ENCODE peak calls at places on chromosome 10, in six cellular contexts. F, W, E, O, D and S are unnamed samples. For H3K4me1, the result is how much of the 10 kb centered on the place peaks cover.

GRCh38 chr10:122779924-122780323 is 65.7 kb downstream of the CUZD1 start:
- DNase-seq in F (no peak), O (no peak), E (no peak), D (no peak), W (no peak), S (no peak)

GRCh38 chr10:118002581-118002980 is 44.2 kb downstream of the RAB11FIP2 start:
- DNase-seq in W (no peak), O (no peak), F (no peak), D (no peak), E (peak), S (no peak)

GRCh38 chr10:116801658-116802057 is 47.6 kb upstream of the ENO4 start:
- DNase-seq in D (no peak), E (no peak), O (no peak), F (no peak), W (no peak), S (no peak)

GRCh38 chr10:101089520-101090299 is 27.9 kb downstream of the KAZALD1 start:
- DNase-seq in E (no peak), D (no peak), F (no peak), W (no peak), O (no peak), S (no peak)

GRCh38 chr10:94546058-94546595 is 539 bp downstream of the HELLS start:
- DNase-seq in D (no peak), E (peak), F (no peak), W (no peak), O (no peak), S (no peak)

GRCh38 chr10:17256026-17256425 is 28.0 kb downstream of the VIM start:
- DNase-seq in E (no peak), O (no peak), F (no peak), W (no peak), D (no peak), S (no peak)

GRCh38 chr10:110496553-110497437 is 912 bp upstream of the DUSP5 start:
- DNase-seq in E (no peak), D (no peak), O (no peak), W (no peak), F (no peak), S (no peak)

GRCh38 chr10:100553929-100554328 is 18.2 kb downstream of the HIF1AN start:
- DNase-seq in F (no peak), W (no peak), E (no peak), D (no peak), O (no peak), S (no peak)

GRCh38 chr10:99537381-99538286 is 4.9 kb downstream of the NKX2-3 start:
- DNase-seq in E (no peak), F (no peak), W (no peak), D (peak), O (no peak), S (no peak)

GRCh38 chr10:109838592-109839244 is 84.6 kb downstream of the XPNPEP1 start:
- DNase-seq in E (no peak), O (no peak), W (no peak), F (no peak), D (no peak), S (no peak)

GRCh38 chr10:789831-790701 is 100.6 kb upstream of the DIP2C start:
- DNase-seq in D (no peak), O (peak), W (no peak), F (no peak), E (no peak), S (no peak)

GRCh38 chr10:24617771-24618396 is 105.8 kb downstream of the ARHGAP21 start:
- DNase-seq in W (peak), D (peak), O (peak), E (peak), F (peak), S (peak)

GRCh38 chr10:77036993-77037734 is 600.4 kb downstream of the KCNMA1 start:
- DNase-seq in W (no peak), E (peak), D (peak), O (no peak), F (peak), S (no peak)

GRCh38 chr10:13518076-13518692 is 10.6 kb downstream of the BEND7 start:
- DNase-seq in W (no peak), O (no peak), D (peak), E (no peak), F (peak), S (no peak)

GRCh38 chr10:62017141-62017870 is 115.8 kb downstream of the ARID5B start:
- DNase-seq in O (no peak), F (no peak), W (no peak), D (no peak), E (no peak), S (no peak)

GRCh38 chr10:108757946-108758345 is 1165.4 kb downstream of the XPNPEP1 start:
- DNase-seq in W (no peak), D (no peak), O (no peak), F (no peak), E (no peak), S (no peak)

GRCh38 chr10:35888400-35888799 is 246.3 kb upstream of the FZD8 start:
- DNase-seq in W (no peak), D (no peak), E (no peak), F (no peak), O (no peak), S (no peak)

GRCh38 chr10:28381903-28382347 is 79.1 kb upstream of the MPP7 start:
- DNase-seq in O (peak), D (peak), F (peak), W (peak), E (peak), S (peak)

GRCh38 chr10:8138471-8138870 is 84.0 kb downstream of the GATA3 start:
- DNase-seq in W (no peak), O (no peak), F (no peak), E (peak), D (no peak), S (no peak)

GRCh38 chr10:104061196-104061595 is 24.5 kb downstream of the COL17A1 start:
- DNase-seq in F (no peak), O (no peak), D (no peak), E (no peak), W (no peak), S (no peak)

GRCh38 chr10:79982861-79983260 is 34.0 kb upstream of the SFTPD start:
- DNase-seq in O (no peak), E (no peak), D (no peak), F (no peak), W (no peak), S (no peak)

GRCh38 chr10:116164291-116164690 is 108.7 kb downstream of the GFRA1 start:
- DNase-seq in D (no peak), W (no peak), F (no peak), E (no peak), O (no peak), S (no peak)

GRCh38 chr10:6721480-6721879 is 141.4 kb upstream of the PRKCQ start:
- DNase-seq in O (peak), F (peak), W (no peak), D (no peak), E (peak), S (no peak)

GRCh38 chr10:13450078-13450477 is 78.7 kb downstream of the BEND7 start:
- DNase-seq in D (no peak), W (no peak), E (peak), F (no peak), O (no peak), S (no peak)

GRCh38 chr10:132308588-132309451 is 1.1 kb upstream of the STK32C start:
- DNase-seq in W (no peak), D (no peak), F (no peak), E (no peak), O (peak), S (no peak)

GRCh38 chr10:7409045-7409731 is 1.6 kb downstream of the SFMBT2 start:
- DNase-seq in O (peak), F (peak), E (peak), W (peak), D (no peak), S (no peak)

GRCh38 chr10:6780008-6780677 is 200.1 kb upstream of the PRKCQ start:
- DNase-seq in E (no peak), O (no peak), W (no peak), D (no peak), F (no peak), S (no peak)

GRCh38 chr10:48254745-48255144 is 19.8 kb downstream of the FRMPD2 start:
- DNase-seq in E (peak), D (no peak), W (no peak), F (no peak), O (no peak), S (no peak)

GRCh38 chr10:12720217-12720981 is 281.1 kb downstream of the CCDC3 start:
- DNase-seq in F (peak), E (peak), D (peak), O (peak), W (no peak), S (peak)

GRCh38 chr10:25815236-25815635 is 118.8 kb upstream of the MYO3A start:
- DNase-seq in E (no peak), F (no peak), W (no peak), D (no peak), O (no peak), S (no peak)

GRCh38 chr10:116692225-116692624 is 50.1 kb downstream of the HSPA12A start:
- DNase-seq in E (no peak), D (no peak), W (no peak), F (no peak), O (no peak), S (peak)

GRCh38 chr10:49162761-49163160 is 25.4 kb downstream of the TMEM273 start:
- DNase-seq in W (no peak), F (no peak), E (no peak), D (no peak), O (no peak), S (no peak)

GRCh38 chr10:100293067-100293466 is 6.6 kb upstream of the BLOC1S2 start:
- DNase-seq in O (no peak), W (no peak), E (no peak), D (no peak), F (no peak), S (no peak)

GRCh38 chr10:58662314-58662713 is 149.6 kb downstream of the BICC1 start:
- DNase-seq in O (no peak), E (no peak), D (peak), W (no peak), F (peak), S (no peak)

GRCh38 chr10:73920084-73920483 is 9.2 kb downstream of the PLAU start:
- DNase-seq in O (peak), F (no peak), W (no peak), D (no peak), E (peak), S (no peak)

GRCh38 chr10:77932016-77932715 is 5.6 kb upstream of the DLG5 start:
- DNase-seq in W (no peak), O (no peak), E (no peak), F (no peak), D (no peak), S (no peak)

DNA sequence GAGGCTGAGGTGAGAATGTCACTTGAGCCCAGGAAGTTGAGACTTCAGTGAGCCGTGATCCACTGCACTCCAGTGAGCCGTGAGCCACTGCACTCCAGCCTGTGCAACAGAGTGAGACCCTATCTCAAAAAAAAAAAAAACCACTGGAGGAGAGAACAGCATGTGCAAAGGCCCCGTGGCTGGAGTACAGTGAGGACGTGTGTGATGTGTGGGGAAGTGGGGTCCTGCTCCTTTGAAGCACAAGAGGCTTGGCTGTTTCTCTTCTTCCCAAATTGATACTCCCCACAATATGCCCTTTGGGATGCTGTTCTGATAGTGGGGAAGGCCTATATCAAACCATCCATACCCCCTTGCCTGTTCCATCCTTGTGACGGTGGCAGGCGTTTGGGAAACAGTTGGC is 68.2 kb downstream of the C10orf105 start:
- DNase-seq in D (no peak), F (no peak), E (no peak), W (no peak), O (no peak), S (no peak)
- H3K4me1 ChIP-seq in D (under half), F (under half), E (under half), W (under half), O (under half), S (under half)

GRCh38 chr10:119306514-119306951 is 99.2 kb downstream of the GRK5 start:
- DNase-seq in F (peak), O (peak), E (no peak), W (peak), D (no peak), S (no peak)

GRCh38 chr10:119305860-119306513 is 98.6 kb downstream of the GRK5 start:
- DNase-seq in W (peak), D (no peak), E (peak), O (peak), F (peak), S (no peak)

GRCh38 chr10:119308089-119308488 is 100.7 kb downstream of the GRK5 start:
- DNase-seq in F (no peak), E (no peak), D (no peak), O (no peak), W (no peak), S (no peak)

GRCh38 chr10:119308556-119309422 is 101.4 kb downstream of the GRK5 start:
- DNase-seq in F (no peak), E (no peak), W (no peak), D (no peak), O (no peak), S (no peak)

DNA sequence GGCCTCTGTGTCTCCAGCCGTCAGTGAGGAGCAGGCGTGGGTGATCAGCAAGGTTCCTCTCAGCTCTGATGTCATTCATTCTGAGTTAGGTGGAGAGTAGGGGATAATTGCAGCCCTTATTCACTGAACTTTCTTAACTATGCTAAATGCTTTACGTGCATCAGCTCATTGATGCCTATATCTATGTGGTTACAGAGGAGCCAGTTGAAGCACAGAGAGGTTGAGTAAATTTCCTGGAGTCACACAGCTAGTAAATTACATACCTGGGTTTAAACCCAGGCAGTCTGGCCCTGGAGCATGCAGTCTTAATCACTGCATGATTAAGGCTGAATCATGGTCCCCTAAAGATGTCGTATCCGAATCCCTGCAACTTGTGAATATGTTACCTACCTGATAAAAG is 99.6 kb downstream of the GRK5 start:
- DNase-seq in F (no peak), D (no peak), O (no peak), W (no peak), E (no peak), S (no peak)
- H3K4me1 ChIP-seq in F (under half), D (under half), O (under half), W (under half), E (under half), S (under half)

GRCh38 chr10:93261089-93261488 is 187.4 kb downstream of the CYP26A1 start:
- DNase-seq in F (no peak), D (no peak), O (no peak), E (no peak), W (no peak), S (no peak)
- H3K4me1 ChIP-seq in F (under half), D (under half), O (under half), E (under half), W (under half), S (under half)

DNA sequence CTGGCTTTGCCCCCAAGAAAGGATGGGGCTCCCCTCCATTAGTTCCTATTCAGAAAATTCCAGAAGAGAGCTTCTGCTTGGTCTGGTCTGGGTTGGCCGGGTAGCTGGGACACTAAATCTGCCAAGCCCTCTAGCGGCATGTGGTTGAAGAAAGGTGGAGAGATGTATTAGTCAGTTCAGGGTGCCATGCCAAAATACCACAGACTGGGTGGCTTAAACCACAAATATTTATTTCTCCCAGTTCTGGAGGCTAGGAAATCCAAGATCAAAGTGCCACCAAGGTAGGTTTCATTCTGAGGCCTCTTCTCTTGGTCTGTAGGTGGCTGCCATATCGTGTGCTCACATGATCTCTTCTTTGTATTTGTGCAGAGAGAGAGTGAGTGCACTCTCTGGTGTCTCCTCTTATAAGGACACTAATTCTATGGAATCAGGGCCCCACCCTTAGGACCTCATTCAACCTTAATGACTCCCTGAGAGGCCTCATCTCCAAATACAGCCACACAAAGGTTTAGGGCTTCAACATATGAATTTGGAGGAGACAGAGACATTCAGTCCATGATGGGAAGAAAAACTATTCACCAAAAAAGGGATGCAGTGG is 38.7 kb upstream of the MTPAP start:
- DNase-seq in D (no peak), O (no peak), E (no peak), W (no peak), F (no peak), S (no peak)
- H3K4me1 ChIP-seq in D (under half), O (under half), E (under half), W (under half), F (under half), S (under half)

DNA sequence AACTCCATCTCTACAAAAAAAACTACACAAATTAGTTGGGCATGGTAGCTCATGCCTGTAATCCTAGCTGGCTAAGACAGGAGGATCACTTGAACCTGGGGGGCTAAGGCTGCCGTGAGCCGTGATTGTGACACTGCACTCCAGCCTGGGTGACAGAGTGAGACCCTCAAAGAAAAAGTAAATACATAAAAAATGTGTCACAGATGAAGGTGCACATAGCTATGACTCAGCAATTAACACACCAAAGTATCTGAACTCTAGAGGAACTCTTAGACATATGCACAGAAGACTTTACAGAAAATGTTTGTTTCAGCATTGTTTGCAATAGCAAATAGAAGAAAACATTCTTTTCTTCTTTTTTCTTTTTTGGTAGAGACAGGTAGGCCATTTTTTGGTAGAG is 8.3 kb downstream of the C10orf62 start:
- DNase-seq in F (no peak), E (no peak), D (no peak), O (no peak), W (no peak), S (no peak)
- H3K4me1 ChIP-seq in F (under half), E (under half), D (under half), O (under half), W (under half), S (under half)

GRCh38 chr10:22622242-22622806 is 92.1 kb downstream of the PIP4K2A start:
- DNase-seq in O (no peak), W (no peak), D (no peak), E (no peak), F (no peak), S (no peak)
- H3K4me1 ChIP-seq in O (under half), W (half or more), D (half or more), E (half or more), F (under half), S (half or more)